ENCODE peak calls at places on chromosome 11, in nine cellular contexts. E is AG09309, F is right lobe of liver, S is astrocyte of the spinal cord, Y is fibroblast of lung, A is left ventricle myocardium inferior, I is foreskin fibroblast, B is esophagus squamous epithelium, R is lung. C is an unnamed sample.
A peak's percentile ranks its signal among the peaks of the same experiment; 100 is the strongest.

GRCh38 chr11:74388678-74389327 is 9.4 kb downstream of the PGM2L1 start:
- DNase-seq in A (no peak), F (peak; percentile 68), R (peak; percentile 61), S (peak; percentile 57), B (no peak), E (peak; percentile 11), I (peak; percentile 44), Y (peak; percentile 41), C (no peak)

GRCh38 chr11:36116161-36116560 is 172.3 kb downstream of the LDLRAD3 start:
- DNase-seq in Y (no peak), I (no peak), A (no peak), B (no peak), S (no peak), E (no peak), F (no peak), R (no peak), C (no peak)

GRCh38 chr11:36376888-36377758 is 81.0 kb downstream of the PRR5L start:
- DNase-seq in R (no peak), E (no peak), I (peak; percentile 22), A (peak; percentile 52), Y (peak; percentile 63), B (no peak), F (peak; percentile 50), S (peak; percentile 66), C (no peak)

GRCh38 chr11:95568236-95568635 is 221.3 kb downstream of the FAM76B start:
- DNase-seq in A (no peak), R (no peak), Y (no peak), F (no peak), I (no peak), S (no peak), B (no peak), E (no peak), C (no peak)

GRCh38 chr11:128494418-128495332 is 92.7 kb downstream of the ETS1 start:
- DNase-seq in Y (no peak), I (no peak), E (no peak), B (no peak), A (no peak), F (no peak), R (no peak), S (no peak), C (no peak)

GRCh38 chr11:112555491-112556364 is 295.1 kb upstream of the PLET1 start:
- DNase-seq in Y (peak; percentile 3), B (no peak), E (no peak), F (peak; percentile 71), S (peak; percentile 8), I (peak; percentile 14), A (peak; percentile 48), R (peak; percentile 63), C (peak; percentile 5)

GRCh38 chr11:86781546-86781945 is 18.8 kb upstream of the PRSS23 start:
- DNase-seq in F (no peak), E (no peak), I (no peak), R (no peak), B (no peak), S (no peak), Y (no peak), A (no peak), C (no peak)

GRCh38 chr11:96091476-96091875 is 167.6 kb upstream of the MTMR2 start:
- DNase-seq in S (no peak), B (no peak), R (no peak), I (no peak), A (no peak), F (no peak), E (no peak), Y (no peak), C (peak; percentile 15)

GRCh38 chr11:78652866-78653265 is 78.2 kb upstream of the NARS2 start:
- DNase-seq in Y (no peak), A (no peak), I (no peak), F (no peak), E (no peak), B (no peak), R (peak; percentile 22), S (no peak), C (no peak)

GRCh38 chr11:112790286-112790685 is 170.9 kb upstream of the NCAM1 start:
- DNase-seq in B (no peak), F (no peak), A (no peak), R (no peak), S (no peak), I (no peak), Y (no peak), E (no peak), C (no peak)

GRCh38 chr11:69217276-69218105 is 61.8 kb downstream of the SMIM38 start:
- DNase-seq in E (no peak), F (peak; percentile 44), I (no peak), B (no peak), S (no peak), R (no peak), Y (no peak), A (no peak), C (no peak)

GRCh38 chr11:3353066-3353465 is 25.9 kb downstream of the ZNF195 start:
- DNase-seq in Y (no peak), A (no peak), I (no peak), S (no peak), B (no peak), F (no peak), E (no peak), R (no peak), C (no peak)

GRCh38 chr11:42315267-42315666 is 855.8 kb upstream of the LRRC4C start:
- DNase-seq in S (peak; percentile 14), B (no peak), R (no peak), A (no peak), I (peak; percentile 9), F (no peak), E (no peak), Y (peak; percentile 61), C (no peak)

GRCh38 chr11:128874406-128874805 is 7.3 kb upstream of the KCNJ1 start:
- DNase-seq in R (no peak), F (no peak), A (no peak), B (no peak), S (peak; percentile 4), I (no peak), Y (peak; percentile 73), E (no peak), C (no peak)

GRCh38 chr11:3927129-3927796 is 71.8 kb downstream of the STIM1 start:
- DNase-seq in Y (no peak), S (no peak), A (no peak), B (no peak), F (no peak), R (no peak), E (no peak), I (no peak), C (no peak)

GRCh38 chr11:94638902-94639373 is 71.8 kb downstream of the PIWIL4 start:
- DNase-seq in S (no peak), Y (no peak), E (peak; percentile 35), A (no peak), I (peak; percentile 35), B (no peak), R (no peak), F (no peak), C (no peak)

GRCh38 chr11:2272241-2272945 is 2.0 kb upstream of the ASCL2 start:
- DNase-seq in A (no peak), Y (no peak), F (peak; percentile 32), I (no peak), E (no peak), S (no peak), B (no peak), R (no peak), C (no peak)

GRCh38 chr11:325796-326591 is 5.3 kb upstream of the IFITM3 start:
- DNase-seq in Y (no peak), E (no peak), F (no peak), I (no peak), R (no peak), B (no peak), A (no peak), S (no peak), C (no peak)

GRCh38 chr11:326842-327580 is 6.4 kb upstream of the IFITM3 start:
- DNase-seq in R (peak; percentile 79), S (peak; percentile 64), I (peak; percentile 51), A (peak; percentile 89), E (no peak), Y (peak; percentile 38), B (no peak), F (peak; percentile 88), C (peak; percentile 81)

GRCh38 chr11:327581-327923 is 6.9 kb upstream of the IFITM3 start:
- DNase-seq in I (no peak), R (no peak), S (no peak), A (no peak), Y (no peak), F (no peak), B (no peak), E (no peak), C (no peak)

GRCh38 chr11:328012-328411 is 7.4 kb upstream of the IFITM3 start:
- DNase-seq in A (no peak), S (no peak), B (no peak), F (peak; percentile 46), E (no peak), I (no peak), R (no peak), Y (no peak), C (no peak)

DNA sequence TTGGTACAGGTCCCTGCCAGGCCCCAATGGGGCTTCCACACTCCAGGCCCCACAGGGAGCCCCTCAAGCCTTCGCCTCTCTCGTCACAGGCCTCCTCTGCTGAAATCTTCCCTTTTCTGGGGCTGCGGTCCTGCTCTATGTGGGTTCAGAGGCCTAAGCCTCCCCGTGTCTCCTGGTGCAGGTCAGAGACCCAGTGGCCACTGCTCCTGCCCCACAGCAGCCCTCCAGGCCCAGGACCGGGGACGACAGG is 5.9 kb upstream of the IFITM3 start:
- DNase-seq in F (no peak), Y (no peak), A (no peak), B (no peak), R (no peak), E (no peak), I (no peak), S (no peak), C (no peak)
- H3K4me3 ChIP-seq in F (no peak overlapping the region), Y (no peak overlapping the region), A (peak overlapping the region; percentile 46), B (no peak overlapping the region), R (no peak overlapping the region), E (no peak overlapping the region), I (no peak overlapping the region), S (no peak overlapping the region), C (peak overlapping the region; percentile 35)

DNA sequence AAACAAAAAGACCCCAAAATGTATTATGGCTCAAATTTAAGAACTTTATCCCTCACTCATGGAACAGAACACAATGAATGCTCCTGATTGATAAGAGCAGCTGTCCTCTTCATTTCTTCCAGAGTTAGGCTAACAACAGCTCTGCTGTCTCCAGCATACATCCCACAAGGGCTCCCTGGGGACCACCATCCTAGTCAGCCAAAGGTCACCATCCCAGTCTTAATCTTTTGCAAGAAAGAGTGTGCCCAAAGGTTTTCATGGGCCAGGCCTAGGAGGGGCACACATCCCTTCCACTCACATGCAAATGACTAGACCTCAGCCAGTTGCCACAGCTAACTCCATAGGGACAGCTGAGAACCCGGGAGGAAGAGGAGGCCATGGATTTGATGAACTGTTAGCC is 555.3 kb downstream of the BUD13 start:
- DNase-seq in A (no peak), S (no peak), F (peak; percentile 16), E (no peak), Y (no peak), B (no peak), R (no peak), I (no peak), C (no peak)
- TF ChIP-seq CTCF in A (no peak), S (no peak), F (no peak), E (no peak), Y (no peak), B (no peak), R (no peak), I (no peak), C (no peak)

GRCh38 chr11:47329431-47329993 is 23.0 kb downstream of the MYBPC3 start:
- DNase-seq in Y (no peak), I (no peak), E (no peak), S (no peak), A (no peak), R (no peak), B (no peak), F (no peak), C (no peak)
- H3K4me3 ChIP-seq in Y (no peak overlapping the region), I (no peak overlapping the region), E (no peak overlapping the region), S (no peak overlapping the region), A (no peak overlapping the region), R (no peak overlapping the region), B (no peak overlapping the region), F (no peak overlapping the region), C (no peak overlapping the region)

GRCh38 chr11:131511794-131512193 is 141.4 kb downstream of the NTM start:
- DNase-seq in B (no peak), R (no peak), I (no peak), F (peak; percentile 52), A (no peak), Y (no peak), E (no peak), S (no peak), C (no peak)
- TF ChIP-seq CTCF in B (peak; percentile 67), R (no peak), I (peak; percentile 35), F (peak; percentile 39), A (peak; percentile 64), Y (peak; percentile 45), E (peak; percentile 50), S (peak; percentile 48), C (peak; percentile 68)